ENCODE peak calls at places on chromosomes 7 and 10, in six cellular contexts. S is SK-N-SH, G is HCT116, N is HepG2, D is K562, V is GM12878. E is an unnamed sample.

GRCh38 chr7:85290252-85290651 is 103.4 kb upstream of the SEMA3D start:
- DNase-seq in D (no peak), V (no peak), S (no peak), G (no peak), N (no peak), E (no peak)

GRCh38 chr10:59830601-59831259 is 75.6 kb downstream of the CCDC6 start:
- DNase-seq in N (peak), G (peak), D (peak), V (no peak), S (peak), E (peak)

GRCh38 chr10:95790982-95791381 is 35.0 kb downstream of the ENTPD1 start:
- DNase-seq in D (no peak), N (no peak), V (no peak), G (no peak), S (no peak), E (no peak)

GRCh38 chr10:111076682-111077661 is at the start of gene ADRA2A:
- DNase-seq in S (peak), D (no peak), V (no peak), G (no peak), N (no peak), E (peak)

GRCh38 chr7:41879113-41879385 is 176.2 kb upstream of the INHBA start:
- DNase-seq in G (no peak), D (no peak), V (no peak), S (no peak), N (no peak), E (no peak)

GRCh38 chr10:13099144-13099665 is 758 bp upstream of the OPTN start:
- DNase-seq in S (peak), G (peak), N (peak), D (peak), V (no peak), E (peak)

GRCh38 chr7:72781161-72781560 is 46.8 kb downstream of the TYW1B start:
- DNase-seq in D (peak), S (no peak), G (no peak), V (no peak), N (no peak), E (no peak)

GRCh38 chr10:83577421-83577820 is 561.9 kb upstream of the GHITM start:
- DNase-seq in D (no peak), S (no peak), G (no peak), N (no peak), V (no peak), E (no peak)

GRCh38 chr10:131695814-131696165 is 205.0 kb upstream of the PPP2R2D start:
- DNase-seq in D (no peak), G (no peak), S (no peak), V (no peak), N (no peak), E (no peak)

GRCh38 chr7:105656922-105657521 is 75.7 kb upstream of the EFCAB10 start:
- DNase-seq in N (no peak), V (no peak), S (peak), G (peak), D (peak), E (no peak)

GRCh38 chr10:72598769-72599701 is 26.8 kb downstream of the MICU1 start:
- DNase-seq in D (peak), G (no peak), N (no peak), V (no peak), S (peak), E (peak)

GRCh38 chr10:14396441-14397048 is 65.8 kb upstream of the FRMD4A start:
- DNase-seq in G (no peak), S (peak), N (no peak), D (peak), V (no peak), E (no peak)

GRCh38 chr7:136874393-136875032 is 6.1 kb downstream of the CHRM2 start:
- DNase-seq in S (peak), G (peak), N (peak), V (no peak), D (peak), E (no peak)

GRCh38 chr7:100803398-100804161 is 23.7 kb downstream of the EPHB4 start:
- DNase-seq in S (peak), N (peak), G (no peak), V (peak), D (peak), E (peak)

GRCh38 chr7:77570330-77571011 is 33.4 kb downstream of the PTPN12 start:
- DNase-seq in S (no peak), D (no peak), G (no peak), N (peak), V (no peak), E (no peak)

GRCh38 chr7:83798489-83798888 is 149.6 kb upstream of the SEMA3E start:
- DNase-seq in D (no peak), G (no peak), V (peak), S (no peak), N (no peak), E (no peak)

GRCh38 chr7:5661941-5662340 is 119.5 kb downstream of the RNF216 start:
- DNase-seq in N (no peak), D (no peak), G (no peak), V (no peak), S (peak), E (no peak)

GRCh38 chr10:32854435-32854834 is 103.6 kb downstream of the ITGB1 start:
- DNase-seq in D (no peak), N (no peak), V (no peak), G (no peak), S (no peak), E (no peak)

GRCh38 chr7:102009628-102010027 is 192.2 kb downstream of the CUX1 start:
- DNase-seq in G (no peak), D (no peak), N (no peak), V (no peak), S (no peak), E (no peak)

GRCh38 chr7:135385209-135385608 is 124.7 kb downstream of the CNOT4 start:
- DNase-seq in G (no peak), N (no peak), S (no peak), D (peak), V (no peak), E (no peak)

GRCh38 chr10:76282122-76283030 is 851.0 kb downstream of the LRMDA start:
- DNase-seq in S (peak), G (no peak), D (no peak), N (no peak), V (no peak), E (no peak)

GRCh38 chr7:85776691-85777363 is 590.0 kb upstream of the SEMA3D start:
- DNase-seq in S (no peak), V (no peak), D (no peak), G (no peak), N (no peak), E (no peak)

GRCh38 chr7:44235066-44235465 is 34.3 kb downstream of the YKT6 start:
- DNase-seq in D (no peak), N (no peak), G (no peak), S (no peak), V (no peak), E (no peak)

GRCh38 chr7:55690-56248 is 136.6 kb upstream of the FAM20C start:
- DNase-seq in S (no peak), N (no peak), G (no peak), D (peak), V (no peak), E (peak)

GRCh38 chr10:13614530-13615332 is 28.0 kb downstream of the PRPF18 start:
- DNase-seq in S (peak), D (no peak), G (no peak), V (no peak), N (no peak), E (no peak)

GRCh38 chr10:3010327-3010726 is 57.0 kb upstream of the PFKP start:
- DNase-seq in N (no peak), G (no peak), S (no peak), D (no peak), V (no peak), E (no peak)

GRCh38 chr10:24618401-24618800 is 105.3 kb downstream of the ARHGAP21 start:
- DNase-seq in V (no peak), D (no peak), S (no peak), G (no peak), N (no peak), E (no peak)

GRCh38 chr7:115910541-115911164 is 119.9 kb downstream of the TFEC start:
- DNase-seq in S (peak), V (no peak), D (no peak), G (peak), N (peak), E (no peak)

GRCh38 chr10:72106154-72106849 is 18.0 kb upstream of the SPOCK2 start:
- DNase-seq in V (no peak), S (no peak), D (no peak), G (no peak), N (no peak), E (no peak)

GRCh38 chr7:94368371-94368791 is 26.3 kb upstream of the COL1A2 start:
- DNase-seq in D (no peak), S (peak), V (no peak), N (no peak), G (no peak), E (no peak)

GRCh38 chr10:6044651-6045599 is 17.2 kb downstream of the IL2RA start:
- DNase-seq in N (no peak), D (no peak), S (no peak), V (no peak), G (no peak), E (no peak)

GRCh38 chr7:3866279-3866678 is 565.2 kb downstream of the SDK1 start:
- DNase-seq in V (no peak), S (no peak), G (no peak), N (peak), D (no peak), E (no peak)

GRCh38 chr7:36238138-36238537 is 85.1 kb downstream of the EEPD1 start:
- DNase-seq in N (no peak), S (no peak), G (no peak), V (no peak), D (no peak), E (no peak)

GRCh38 chr7:47596502-47597202 is 14.7 kb upstream of the TNS3 start:
- DNase-seq in N (peak), S (no peak), D (no peak), G (no peak), V (no peak), E (no peak)

GRCh38 chr10:11165591-11166543 is 148.2 kb downstream of the CELF2 start:
- DNase-seq in D (peak), G (no peak), N (no peak), V (no peak), S (peak), E (no peak)

GRCh38 chr7:118525020-118525419 is 300.5 kb downstream of the ANKRD7 start:
- DNase-seq in V (no peak), S (no peak), G (no peak), D (no peak), N (no peak), E (no peak)
- TF ChIP-seq SIN3A in V (no peak), S (no peak), G (no peak), D (no peak), N (no peak), E (no peak)

GRCh38 chr7:21767300-21767900 is 178.3 kb downstream of the CDCA7L start:
- DNase-seq in D (peak), G (peak), S (peak), V (peak), N (peak), E (peak)
- TF ChIP-seq YY1 in D (no peak), G (no peak), S (no peak), V (peak), N (no peak), E (no peak)

DNA sequence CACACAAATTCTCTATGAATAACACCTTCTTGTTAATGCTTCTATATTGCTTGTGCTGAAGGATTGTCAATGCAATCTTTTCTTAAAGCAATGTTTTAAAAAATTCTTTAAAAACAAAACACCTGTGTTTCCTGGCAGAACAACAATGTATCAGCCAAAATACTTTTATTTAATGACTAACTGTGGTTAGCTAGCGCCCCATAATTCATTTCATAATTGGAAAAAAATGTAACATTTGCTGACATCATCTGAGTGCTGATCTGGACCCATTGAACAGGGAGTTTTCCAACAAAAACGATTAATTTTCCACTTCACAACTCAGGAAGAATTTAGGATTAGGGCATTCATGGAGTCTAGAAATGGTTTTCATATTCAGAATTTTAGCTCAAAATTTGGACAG is 137.6 kb upstream of the CDK6 start:
- DNase-seq in S (no peak), G (no peak), V (no peak), D (no peak), N (no peak), E (no peak)
- TF ChIP-seq SIN3A in S (peak), G (no peak), V (no peak), D (no peak), N (no peak), E (no peak)

DNA sequence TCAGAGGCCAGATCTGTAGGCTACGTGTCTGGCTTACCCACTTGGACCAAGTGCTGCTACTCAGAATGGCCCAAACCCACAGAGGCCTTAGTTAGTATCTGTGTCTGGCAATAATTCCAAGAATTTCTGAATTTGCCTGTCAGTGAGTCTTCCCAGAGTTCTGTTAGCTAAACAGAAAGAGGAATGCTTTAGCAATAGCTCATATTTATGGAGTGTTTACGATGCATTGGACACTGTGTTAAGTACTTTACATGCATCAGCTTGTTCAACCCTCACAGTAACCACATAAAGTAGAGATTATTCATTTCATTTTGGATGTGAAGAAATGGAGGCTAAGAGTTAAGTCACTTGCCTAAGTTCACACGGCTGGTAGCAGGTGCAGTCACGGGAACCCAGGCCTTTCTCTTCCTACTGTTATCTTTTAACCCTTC is 231.9 kb downstream of the PTEN start:
- DNase-seq in S (no peak), D (no peak), V (no peak), G (no peak), N (no peak), E (no peak)
- TF ChIP-seq YY1 in S (no peak), D (no peak), V (no peak), G (no peak), N (no peak), E (no peak)

GRCh38 chr7:140778975-140779374 is 82.5 kb downstream of the NDUFB2 start:
- DNase-seq in V (no peak), S (no peak), D (no peak), G (no peak), N (no peak), E (no peak)
- TF ChIP-seq SIN3A in V (no peak), S (no peak), D (no peak), G (no peak), N (no peak), E (no peak)

GRCh38 chr10:114770009-114770408 is 51.6 kb upstream of the FHIP2A start:
- DNase-seq in S (no peak), G (no peak), V (no peak), N (no peak), D (no peak), E (no peak)
- TF ChIP-seq YY1 in S (no peak), G (no peak), V (no peak), N (no peak), D (no peak), E (no peak)

GRCh38 chr7:50761722-50762121 is 21.0 kb downstream of the GRB10 start:
- DNase-seq in D (no peak), G (no peak), S (no peak), N (no peak), V (no peak), E (no peak)
- TF ChIP-seq SIN3A in D (no peak), G (no peak), S (no peak), N (no peak), V (no peak), E (no peak)

GRCh38 chr7:139384611-139385010 is 24.9 kb downstream of the LUC7L2 start:
- DNase-seq in D (no peak), S (no peak), V (no peak), N (no peak), G (no peak), E (no peak)

GRCh38 chr7:139387594-139387993 is 27.9 kb downstream of the LUC7L2 start:
- DNase-seq in D (no peak), V (no peak), G (no peak), S (no peak), N (no peak), E (no peak)

GRCh38 chr7:139382439-139382838 is 22.7 kb downstream of the LUC7L2 start:
- DNase-seq in N (no peak), V (no peak), D (no peak), G (no peak), S (no peak), E (no peak)
- TF ChIP-seq YY1 in N (no peak), V (no peak), D (no peak), G (no peak), S (no peak), E (no peak)